ENCODE peak calls at places on chromosomes 13 and 19, in five cellular contexts. R is foreskin keratinocyte; B is pancreas; U is left colon; S is activated T-cell treated with anti-CD3 and anti-CD28 coated beads, Interleukin-2, amount 50 U/mL, for 4 hours. X is an unnamed sample.

GRCh38 chr13:94617389-94618000 is 15.8 kb downstream of the GPR180 start:
- ATAC-seq in R (peak), S (peak), B (peak), U (peak), X (no peak)

GRCh38 chr19:46875234-46875633 is 14.4 kb downstream of the ARHGAP35 start:
- ATAC-seq in R (no peak), U (no peak), S (no peak), B (no peak), X (peak)

GRCh38 chr19:38561658-38562057 is 56.1 kb downstream of the MAP4K1 start:
- ATAC-seq in B (no peak), R (no peak), S (no peak), U (no peak), X (peak)

GRCh38 chr13:112653821-112654220 is 36.0 kb upstream of the ATP11A start:
- ATAC-seq in U (no peak), S (no peak), R (no peak), B (no peak), X (no peak)

GRCh38 chr13:60435762-60436374 is 38.8 kb downstream of the TDRD3 start:
- ATAC-seq in S (peak), B (no peak), R (no peak), U (no peak), X (no peak)

GRCh38 chr19:5122121-5122400 is 153.1 kb downstream of the KDM4B start:
- ATAC-seq in R (no peak), S (peak), B (no peak), U (no peak), X (no peak)

GRCh38 chr19:57560049-57560491 is 407 bp upstream of the ZNF550 start:
- ATAC-seq in R (peak), U (no peak), B (peak), S (peak), X (peak)

GRCh38 chr13:33554919-33555791 is 262.8 kb upstream of the RFC3 start:
- ATAC-seq in U (no peak), S (no peak), R (no peak), B (no peak), X (no peak)

GRCh38 chr13:104006625-104007061 is 940.4 kb upstream of the SLC10A2 start:
- ATAC-seq in R (peak), U (no peak), S (no peak), B (no peak), X (no peak)

GRCh38 chr19:49335784-49336481 is 727 bp downstream of the CD37 start:
- ATAC-seq in B (no peak), S (peak), R (no peak), U (no peak), X (no peak)

GRCh38 chr13:40563350-40564125 is 102.9 kb downstream of the FOXO1 start:
- ATAC-seq in S (no peak), U (no peak), R (no peak), B (peak), X (peak)

GRCh38 chr19:743168-743687 is 7.7 kb upstream of the MISP start:
- ATAC-seq in U (peak), B (no peak), R (no peak), S (no peak), X (no peak)

GRCh38 chr13:109670776-109671175 is 115.6 kb downstream of the IRS2 start:
- ATAC-seq in U (no peak), R (no peak), B (no peak), S (no peak), X (no peak)

GRCh38 chr13:43878897-43879322 is 630 bp downstream of the CCDC122 start:
- ATAC-seq in R (peak), U (peak), S (peak), B (peak), X (peak)

GRCh38 chr13:21344662-21345176 is 114.4 kb downstream of the ZDHHC20 start:
- ATAC-seq in R (no peak), U (no peak), B (peak), S (peak), X (no peak)

GRCh38 chr13:29835280-29836061 is 14.9 kb downstream of the UBL3 start:
- ATAC-seq in R (no peak), S (no peak), U (no peak), B (no peak), X (no peak)

GRCh38 chr13:27425151-27425917 is 915 bp downstream of the GTF3A start:
- ATAC-seq in R (no peak), S (no peak), B (peak), U (no peak), X (no peak)

GRCh38 chr13:96993660-96994029 is 631 bp downstream of the OXGR1 start:
- ATAC-seq in S (no peak), B (peak), U (peak), R (peak), X (no peak)

GRCh38 chr13:106488075-106488474 is 47.4 kb downstream of the EFNB2 start:
- ATAC-seq in U (peak), B (no peak), S (no peak), R (no peak), X (no peak)

GRCh38 chr13:29844441-29844840 is 6.0 kb downstream of the UBL3 start:
- ATAC-seq in S (no peak), U (no peak), R (no peak), B (no peak), X (no peak)

GRCh38 chr19:58326501-58326913 is 287 bp upstream of the ZSCAN22 start:
- ATAC-seq in S (peak), U (peak), B (peak), R (peak), X (no peak)